ENCODE peak calls at places on chromosomes 11 and 22, in seven cellular contexts. L, A, V, K, F, J and E are unnamed samples.

GRCh38 chr11:130574740-130575139 is 126.3 kb downstream of the ADAMTS15 start:
- DNase-seq in F (no peak), J (no peak), L (no peak), A (no peak), K (no peak), V (no peak), E (no peak)

GRCh38 chr11:15059132-15059531 is 14.3 kb upstream of the CALCB start:
- DNase-seq in V (peak; percentile 4), K (no peak), A (no peak), F (no peak), L (no peak), J (no peak), E (no peak)

GRCh38 chr22:46934746-46935491 is 172.5 kb downstream of the TBC1D22A start:
- DNase-seq in F (no peak), L (peak; percentile 73), K (peak; percentile 85), A (no peak), V (peak; percentile 72), J (peak; percentile 29), E (peak; percentile 88)

GRCh38 chr11:116990061-116990473 is 108.2 kb downstream of the SIK3 start:
- DNase-seq in F (no peak), V (no peak), K (peak; percentile 77), L (peak; percentile 36), A (no peak), J (no peak), E (peak; percentile 78)

GRCh38 chr11:8649361-8649760 is 33.1 kb downstream of the TRIM66 start:
- DNase-seq in L (no peak), A (no peak), J (no peak), V (no peak), K (peak; percentile 86), F (no peak), E (peak; percentile 79)

GRCh38 chr22:19536564-19536963 is 12.4 kb upstream of the CLDN5 start:
- DNase-seq in V (no peak), J (no peak), A (no peak), F (no peak), K (no peak), L (no peak), E (no peak)

GRCh38 chr11:117814766-117815261 is 9.7 kb downstream of the FXYD2 start:
- DNase-seq in F (peak; percentile 97), L (peak; percentile 81), J (no peak), A (peak; percentile 76), K (no peak), V (peak; percentile 97), E (no peak)

GRCh38 chr22:37077802-37078448 is 26.4 kb downstream of the KCTD17 start:
- DNase-seq in J (no peak), F (peak; percentile 26), K (peak; percentile 91), V (peak; percentile 26), A (peak; percentile 64), L (peak; percentile 42), E (peak; percentile 87)

GRCh38 chr11:130379276-130379675 is 49.1 kb downstream of the ADAMTS8 start:
- DNase-seq in V (peak; percentile 57), J (no peak), L (no peak), F (no peak), A (no peak), K (no peak), E (no peak)

GRCh38 chr11:35927067-35927466 is 16.8 kb upstream of the LDLRAD3 start:
- DNase-seq in A (no peak), F (no peak), V (no peak), K (no peak), J (no peak), L (no peak), E (no peak)

GRCh38 chr11:28476053-28476452 is 367.9 kb downstream of the METTL15 start:
- DNase-seq in F (peak; percentile 89), A (no peak), V (no peak), L (no peak), K (no peak), J (no peak), E (no peak)

GRCh38 chr11:36374726-36375125 is 78.6 kb downstream of the PRR5L start:
- DNase-seq in K (no peak), A (no peak), V (no peak), F (no peak), J (no peak), L (no peak), E (no peak)

GRCh38 chr22:47102648-47103047 is 340.2 kb downstream of the TBC1D22A start:
- DNase-seq in A (no peak), V (no peak), K (no peak), L (peak; percentile 58), F (no peak), J (no peak), E (no peak)

GRCh38 chr11:207213-208176 is at the start of the genes BET1L and RIC8A:
- DNase-seq in A (peak; percentile 98), J (peak; percentile 94), L (peak; percentile 95), F (peak; percentile 96), K (peak; percentile 98), V (peak; percentile 97), E (peak; percentile 97)

GRCh38 chr22:41092023-41092817 is at the start of gene EP300:
- DNase-seq in F (peak; percentile 72), J (no peak), A (peak; percentile 92), L (peak; percentile 76), K (peak; percentile 90), V (peak; percentile 89), E (peak; percentile 84)

GRCh38 chr22:47325249-47325648 is 562.8 kb downstream of the TBC1D22A start:
- DNase-seq in V (no peak), A (no peak), L (no peak), K (no peak), J (no peak), F (no peak), E (no peak)

GRCh38 chr11:67609316-67609715 is 2.6 kb downstream of the NDUFV1 start:
- DNase-seq in K (no peak), J (no peak), V (no peak), L (no peak), F (no peak), A (no peak), E (no peak)

GRCh38 chr11:23406131-23406819 is 546.0 kb upstream of the CCDC179 start:
- DNase-seq in A (no peak), K (no peak), V (no peak), L (no peak), F (no peak), J (no peak), E (no peak)